ENCODE peak calls at places on chromosomes 2 and 18, in four cellular contexts. J, E, S and H are unnamed samples.

GRCh38 chr2:132037527-132038178 is 124.1 kb downstream of the ANKRD30BL start:
- DNase-seq in J (no peak), S (peak; percentile 1), E (no peak), H (no peak)

GRCh38 chr2:171741189-171741588 is 53.9 kb downstream of the DYNC1I2 start:
- DNase-seq in S (peak; percentile 4), E (peak; percentile 18), J (no peak), H (peak; percentile 45)

GRCh38 chr2:212686285-212686895 is 147.8 kb upstream of the ERBB4 start:
- DNase-seq in J (peak; percentile 21), E (peak; percentile 50), S (peak; percentile 80), H (peak; percentile 60)

GRCh38 chr2:95274291-95275150 is at the start of gene PROM2:
- DNase-seq in J (no peak), S (no peak), E (peak; percentile 84), H (no peak)

GRCh38 chr2:8569332-8569930 is 112.4 kb upstream of the ID2 start:
- DNase-seq in S (no peak), E (no peak), J (no peak), H (no peak)

GRCh38 chr2:180122874-180123273 is 115.8 kb upstream of the CWC22 start:
- DNase-seq in J (peak; percentile 43), S (peak; percentile 45), E (peak; percentile 84), H (peak; percentile 79)

GRCh38 chr2:148552675-148553331 is 91.7 kb upstream of the EPC2 start:
- DNase-seq in E (no peak), S (no peak), J (no peak), H (no peak)

GRCh38 chr2:23709311-23709710 is 217.6 kb downstream of the ATAD2B start:
- DNase-seq in E (no peak), J (no peak), S (no peak), H (no peak)

GRCh38 chr2:3116371-3116770 is 261.2 kb downstream of the EIPR1 start:
- DNase-seq in S (no peak), E (no peak), J (no peak), H (no peak)

GRCh38 chr2:216299588-216299987 is 72.7 kb downstream of the MARCHF4 start:
- DNase-seq in J (no peak), S (peak; percentile 7), E (peak; percentile 40), H (peak; percentile 67)

GRCh38 chr2:100818003-100818605 is 1.8 kb upstream of the NPAS2 start:
- DNase-seq in J (no peak), E (peak; percentile 82), S (peak; percentile 63), H (no peak)

GRCh38 chr18:55585586-55586521 is 2.1 kb downstream of the TCF4 start:
- DNase-seq in J (no peak), E (no peak), S (peak; percentile 51), H (no peak)

GRCh38 chr2:159114835-159115234 is 146.4 kb downstream of the TANC1 start:
- DNase-seq in J (no peak), E (no peak), S (no peak), H (no peak)

GRCh38 chr18:8937112-8937641 is 165.3 kb upstream of the NDUFV2 start:
- DNase-seq in E (no peak), J (no peak), S (no peak), H (no peak)

GRCh38 chr2:180021850-180022249 is 14.8 kb upstream of the CWC22 start:
- DNase-seq in J (no peak), S (no peak), E (no peak), H (no peak)

GRCh38 chr2:215946581-215946980 is 66.8 kb downstream of the MREG start:
- DNase-seq in S (no peak), E (no peak), J (no peak), H (no peak)

GRCh38 chr18:45110577-45111506 is 430.2 kb downstream of the SETBP1 start:
- DNase-seq in E (no peak), S (peak; percentile 13), J (no peak), H (no peak)

GRCh38 chr2:24830351-24830750 is 37.1 kb downstream of the CENPO start:
- DNase-seq in S (peak; percentile 59), E (no peak), J (no peak), H (peak; percentile 20)

GRCh38 chr18:67300498-67300897 is 216.0 kb downstream of the DSEL start:
- DNase-seq in J (no peak), S (no peak), E (peak; percentile 5), H (no peak)

GRCh38 chr2:2577366-2577765 is 246.3 kb upstream of the MYT1L start:
- DNase-seq in S (no peak), E (no peak), J (no peak), H (no peak)

GRCh38 chr2:240930096-240930630 is 24.0 kb downstream of the CROCC2 start:
- DNase-seq in J (no peak), S (no peak), E (no peak), H (no peak)

GRCh38 chr2:28663359-28663758 is 88.3 kb upstream of the PPP1CB start:
- DNase-seq in E (no peak), S (peak; percentile 61), J (no peak), H (peak; percentile 73)
- TF ChIP-seq CTCF in E (peak; percentile 21), S (peak; percentile 54), J (peak; percentile 55), H (peak; percentile 59)

GRCh38 chr2:44532031-44532430 is 170.3 kb downstream of the CAMKMT start:
- DNase-seq in E (no peak), J (no peak), S (no peak), H (no peak)
- TF ChIP-seq CTCF in E (no peak), J (no peak), S (no peak), H (no peak)

GRCh38 chr2:20222769-20223344 is 2.1 kb downstream of the SDC1 start:
- DNase-seq in J (no peak), S (no peak), E (peak; percentile 60), H (no peak)
- TF ChIP-seq CTCF in J (no peak), S (no peak), E (peak; percentile 14), H (no peak)

DNA sequence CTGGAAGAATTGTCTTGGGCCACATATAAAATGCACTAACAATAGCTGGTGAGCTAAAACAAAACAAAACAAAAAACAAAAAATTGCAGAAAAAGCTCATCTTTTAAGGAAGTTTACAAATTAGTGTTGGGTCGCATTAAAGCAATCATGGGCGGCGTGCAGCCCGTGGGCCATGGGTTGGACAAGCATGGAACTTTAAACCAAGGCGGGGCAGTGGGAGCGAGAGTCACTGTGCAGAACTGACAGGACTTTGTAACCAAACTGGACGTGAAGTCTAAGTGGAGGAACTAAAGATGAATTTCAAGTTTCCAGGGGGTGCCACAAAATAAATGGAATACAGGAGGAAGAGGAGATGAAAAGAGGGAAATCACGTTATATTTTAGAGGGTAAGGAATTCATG is 80.7 kb downstream of the PSMG2 start:
- DNase-seq in J (no peak), S (no peak), E (no peak), H (no peak)
- TF ChIP-seq CTCF in J (no peak), S (no peak), E (no peak), H (no peak)

GRCh38 chr2:237686659-237687136 is 59.3 kb downstream of the LRRFIP1 start:
- DNase-seq in E (no peak), J (no peak), S (peak; percentile 66), H (no peak)

GRCh38 chr2:237682901-237683670 is 55.7 kb downstream of the LRRFIP1 start:
- DNase-seq in E (no peak), J (no peak), S (no peak), H (no peak)

GRCh38 chr2:237688081-237688480 is 60.7 kb downstream of the LRRFIP1 start:
- DNase-seq in E (no peak), J (no peak), S (no peak), H (no peak)

GRCh38 chr2:237687666-237688065 is 60.3 kb downstream of the LRRFIP1 start:
- DNase-seq in J (peak; percentile 99), S (peak; percentile 97), E (peak; percentile 99), H (peak; percentile 100)

DNA sequence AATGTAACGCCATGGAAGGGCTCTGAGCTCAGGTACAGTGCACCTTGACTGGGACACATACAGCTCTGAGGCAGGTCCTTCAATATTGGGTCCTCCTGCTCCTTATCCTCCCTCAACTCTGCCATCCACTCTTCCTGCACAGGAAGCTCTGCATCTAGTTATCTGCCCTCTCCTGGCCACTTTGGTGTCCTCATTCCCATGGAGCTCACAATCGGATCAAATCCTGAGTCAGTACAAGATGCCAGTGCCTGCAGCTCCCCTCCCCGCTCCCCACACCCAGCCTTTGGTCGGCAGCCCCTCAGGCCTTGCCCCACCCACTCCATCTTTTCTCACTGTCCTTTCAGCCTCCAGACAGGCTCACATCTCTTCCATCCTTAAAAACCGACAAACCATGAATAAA is 58.0 kb downstream of the LRRFIP1 start:
- DNase-seq in S (no peak), J (no peak), E (no peak), H (peak; percentile 37)
- TF ChIP-seq CTCF in S (peak; percentile 28), J (peak; percentile 57), E (peak; percentile 50), H (peak; percentile 73)

DNA sequence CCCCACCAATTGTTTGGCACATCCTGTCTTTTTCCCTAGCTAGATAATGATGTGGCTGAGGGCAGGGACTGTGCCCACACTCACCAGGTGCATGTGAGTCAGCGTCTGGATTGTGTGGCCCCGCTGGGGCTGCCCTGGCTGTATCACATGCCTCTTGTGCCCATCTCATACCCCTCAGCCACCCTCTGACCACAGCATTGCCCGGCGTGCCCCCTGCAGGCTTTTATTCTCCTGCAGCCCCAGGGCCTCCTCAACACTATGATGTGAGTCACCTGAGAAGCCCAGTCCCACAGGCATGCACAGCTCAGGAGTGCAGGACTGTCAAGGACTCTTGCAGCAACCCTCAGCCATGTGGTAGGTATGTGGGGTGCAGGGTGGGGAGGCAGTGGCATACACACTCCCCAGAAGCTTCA is 14.8 kb upstream of the STEAP3 start:
- DNase-seq in S (no peak), E (peak; percentile 96), J (no peak), H (no peak)
- TF ChIP-seq CTCF in S (no peak), E (peak; percentile 49), J (no peak), H (peak; percentile 22)

DNA sequence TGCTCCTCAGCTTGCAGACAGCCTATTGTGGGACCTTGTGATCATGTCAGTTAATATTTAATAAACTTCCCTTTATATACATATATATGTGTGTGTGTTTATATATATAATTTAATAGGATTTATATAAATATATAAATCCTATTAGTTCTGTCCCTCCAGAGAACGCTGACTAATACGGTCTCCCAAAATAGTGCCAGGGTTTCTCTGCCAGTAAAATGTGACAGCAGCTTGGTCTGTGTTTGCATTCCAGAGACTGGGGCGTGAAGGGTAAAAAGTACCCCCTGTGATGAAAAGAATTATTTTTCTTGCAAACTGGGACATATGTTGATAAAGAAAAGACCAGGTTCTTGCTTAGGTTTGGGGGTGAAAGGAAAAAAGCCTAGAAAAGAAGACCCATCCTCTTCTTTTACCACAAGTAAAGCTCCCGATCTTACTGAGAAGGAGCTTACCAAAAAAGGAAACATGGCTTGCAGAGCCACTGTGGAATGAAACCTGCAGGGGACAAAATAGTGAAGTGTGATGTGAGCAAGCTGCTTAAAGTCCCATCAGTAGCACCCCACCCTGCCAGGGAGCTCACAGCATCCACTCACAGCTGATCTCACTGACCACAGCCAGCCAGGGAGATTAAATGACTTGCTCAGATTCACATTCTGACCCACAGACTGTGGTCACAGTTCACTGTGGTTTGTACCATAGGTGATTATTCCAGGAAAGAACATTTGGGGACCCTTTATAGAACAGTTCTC is 110.9 kb upstream of the RMP24 start:
- DNase-seq in E (peak; percentile 42), J (no peak), S (peak; percentile 31), H (peak; percentile 8)
- TF ChIP-seq CTCF in E (no peak), J (no peak), S (no peak), H (no peak)

GRCh38 chr2:63055510-63056308 is 5.1 kb downstream of the OTX1 start:
- DNase-seq in E (no peak), S (no peak), J (no peak), H (no peak)

GRCh38 chr2:63053235-63053888 is 2.7 kb downstream of the OTX1 start:
- DNase-seq in E (no peak), J (no peak), S (no peak), H (no peak)

GRCh38 chr2:63054812-63055509 is 4.3 kb downstream of the OTX1 start:
- DNase-seq in J (no peak), S (no peak), E (no peak), H (no peak)

GRCh38 chr2:63052411-63053234 is 2.0 kb downstream of the OTX1 start:
- DNase-seq in J (no peak), S (no peak), E (no peak), H (no peak)

GRCh38 chr2:63053889-63054725 is 3.5 kb downstream of the OTX1 start:
- DNase-seq in E (no peak), J (no peak), S (no peak), H (no peak)
- TF ChIP-seq CTCF in E (no peak), J (peak; percentile 30), S (peak; percentile 12), H (peak; percentile 48)